ENCODE peak calls at places on chromosomes 13 and 19, in four cellular contexts. M, F, Z and Y are unnamed samples.

GRCh38 chr13:75362026-75362425 is 119.9 kb downstream of the TBC1D4 start:
- DNase-seq in M (no peak), F (no peak), Z (no peak), Y (no peak)

GRCh38 chr13:64793592-64793991 is 2436.5 kb downstream of the PCDH9 start:
- DNase-seq in M (no peak), F (no peak), Z (no peak), Y (no peak)

GRCh38 chr13:98305670-98306069 is 128.6 kb upstream of the RNF113B start:
- DNase-seq in M (no peak), F (no peak), Z (no peak), Y (no peak)

GRCh38 chr19:51020988-51021651 is 1.6 kb upstream of the KLK10 start:
- DNase-seq in M (no peak), F (no peak), Z (no peak), Y (no peak)

GRCh38 chr13:33550885-33551284 is 265.3 kb upstream of the STARD13 start:
- DNase-seq in M (no peak), F (no peak), Z (no peak), Y (no peak)

GRCh38 chr19:36215276-36216171 is 618 bp downstream of the ZNF146 start:
- DNase-seq in M (peak; percentile 7), F (no peak), Z (no peak), Y (no peak)

GRCh38 chr13:106139942-106140341 is 395.5 kb downstream of the EFNB2 start:
- DNase-seq in M (no peak), F (no peak), Z (no peak), Y (no peak)

GRCh38 chr13:46369506-46370268 is 17.4 kb downstream of the RUBCNL start:
- DNase-seq in M (no peak), F (no peak), Z (no peak), Y (no peak)

GRCh38 chr19:55703790-55704215 is 28.8 kb downstream of the EPN1 start:
- DNase-seq in M (peak; percentile 32), F (peak; percentile 28), Z (no peak), Y (no peak)

GRCh38 chr19:31317542-31317941 is 31.7 kb downstream of the TSHZ3 start:
- DNase-seq in M (no peak), F (no peak), Z (no peak), Y (no peak)

GRCh38 chr19:10848208-10848843 is at the start of gene C19orf38:
- DNase-seq in M (no peak), F (no peak), Z (no peak), Y (no peak)

GRCh38 chr19:3389876-3390361 is 23.5 kb downstream of the NFIC start:
- DNase-seq in M (no peak), F (no peak), Z (no peak), Y (no peak)

GRCh38 chr13:111051041-111051440 is 64.1 kb upstream of the ARHGEF7 start:
- DNase-seq in M (no peak), F (no peak), Z (no peak), Y (no peak)

GRCh38 chr19:55165952-55166529 is 372 bp downstream of the DNAAF3 start:
- DNase-seq in M (peak; percentile 77), F (no peak), Z (no peak), Y (peak; percentile 75)

GRCh38 chr19:16216744-16217670 is 19.3 kb downstream of the AP1M1 start:
- DNase-seq in M (no peak), F (no peak), Z (no peak), Y (no peak)

GRCh38 chr13:35472308-35473008 is 4.0 kb downstream of the MAB21L1 start:
- DNase-seq in M (no peak), F (no peak), Z (no peak), Y (no peak)

GRCh38 chr19:372306-372890 is 27.8 kb upstream of the MIER2 start:
- DNase-seq in M (no peak), F (no peak), Z (no peak), Y (no peak)

GRCh38 chr13:62482351-62482750 is 1066.7 kb upstream of the PCDH20 start:
- DNase-seq in M (no peak), F (no peak), Z (no peak), Y (no peak)

GRCh38 chr13:92769064-92769463 is 457.5 kb upstream of the GPC6 start:
- DNase-seq in M (no peak), F (no peak), Z (no peak), Y (no peak)

GRCh38 chr19:6198896-6199239 is 63.4 kb downstream of the ACSBG2 start:
- DNase-seq in M (no peak), F (no peak), Z (no peak), Y (no peak)

GRCh38 chr13:98461525-98462240 is 115.2 kb downstream of the STK24 start:
- DNase-seq in M (no peak), F (no peak), Z (no peak), Y (no peak)